ENCODE peak calls at places on chromosomes 16 and 17, in seven cellular contexts. E is astrocyte, P is gastrocnemius medialis, W is ovary, L is endodermal cell, K is iPS DF 6.9, Y is psoas muscle. Z is an unnamed sample.

GRCh38 chr17:17439971-17440843 is 36.6 kb upstream of the MED9 start:
- DNase-seq in W (no peak), P (no peak), E (no peak), Y (peak; percentile 51), K (peak; percentile 61), L (peak; percentile 97), Z (no peak)

GRCh38 chr17:19359856-19360255 is 2.7 kb downstream of the B9D1 start:
- DNase-seq in L (peak; percentile 38), K (no peak), W (no peak), Y (no peak), E (no peak), P (no peak), Z (no peak)

GRCh38 chr17:9239821-9240658 is 218.7 kb downstream of the NTN1 start:
- DNase-seq in W (peak; percentile 86), Y (peak; percentile 82), P (peak; percentile 81), E (peak; percentile 47), K (no peak), L (peak; percentile 93), Z (peak; percentile 55)

GRCh38 chr17:31095239-31096105 is 695 bp downstream of the NF1 start:
- DNase-seq in K (peak; percentile 70), L (peak; percentile 95), W (peak; percentile 77), P (peak; percentile 28), Y (peak; percentile 46), E (peak; percentile 48), Z (peak; percentile 58)

GRCh38 chr17:10197721-10198508 is 491 bp downstream of the GAS7 start:
- DNase-seq in K (no peak), W (peak; percentile 33), P (no peak), Y (peak; percentile 19), E (no peak), L (peak; percentile 80), Z (no peak)

GRCh38 chr16:59296002-59296401 is 561.9 kb upstream of the GOT2 start:
- DNase-seq in E (no peak), Y (no peak), W (no peak), L (peak; percentile 54), K (no peak), P (no peak), Z (peak; percentile 54)

GRCh38 chr16:66344533-66345145 is 21.9 kb upstream of the CDH5 start:
- DNase-seq in W (no peak), K (no peak), P (no peak), L (peak; percentile 71), E (no peak), Y (no peak), Z (no peak)

GRCh38 chr17:21146362-21147021 is 19.7 kb downstream of the DHRS7B start:
- DNase-seq in E (no peak), W (no peak), P (no peak), K (no peak), Y (no peak), L (no peak), Z (no peak)

GRCh38 chr16:89281189-89281577 is 63.7 kb downstream of the ZNF778 start:
- DNase-seq in Y (no peak), L (no peak), P (no peak), K (no peak), E (no peak), W (no peak), Z (no peak)

GRCh38 chr17:41976142-41976768 is 9.7 kb downstream of the CNP start:
- DNase-seq in P (no peak), Y (no peak), W (peak; percentile 57), L (no peak), E (no peak), K (no peak), Z (no peak)

GRCh38 chr16:67864594-67864993 is 8.3 kb upstream of the EDC4 start:
- DNase-seq in Y (no peak), P (no peak), K (no peak), E (no peak), W (no peak), L (peak; percentile 63), Z (no peak)

GRCh38 chr16:67858448-67858993 is 11.0 kb upstream of the CENPT start:
- DNase-seq in L (no peak), E (no peak), Y (no peak), K (no peak), P (peak; percentile 50), W (no peak), Z (no peak)

GRCh38 chr16:67860589-67861398 is 12.1 kb upstream of the EDC4 start:
- DNase-seq in Y (no peak), L (no peak), P (peak; percentile 70), W (no peak), E (peak; percentile 44), K (no peak), Z (peak; percentile 34)

GRCh38 chr16:67862623-67863583 is 9.9 kb upstream of the EDC4 start:
- DNase-seq in W (no peak), Y (peak; percentile 83), P (peak; percentile 95), K (no peak), E (peak; percentile 50), L (no peak), Z (no peak)

DNA sequence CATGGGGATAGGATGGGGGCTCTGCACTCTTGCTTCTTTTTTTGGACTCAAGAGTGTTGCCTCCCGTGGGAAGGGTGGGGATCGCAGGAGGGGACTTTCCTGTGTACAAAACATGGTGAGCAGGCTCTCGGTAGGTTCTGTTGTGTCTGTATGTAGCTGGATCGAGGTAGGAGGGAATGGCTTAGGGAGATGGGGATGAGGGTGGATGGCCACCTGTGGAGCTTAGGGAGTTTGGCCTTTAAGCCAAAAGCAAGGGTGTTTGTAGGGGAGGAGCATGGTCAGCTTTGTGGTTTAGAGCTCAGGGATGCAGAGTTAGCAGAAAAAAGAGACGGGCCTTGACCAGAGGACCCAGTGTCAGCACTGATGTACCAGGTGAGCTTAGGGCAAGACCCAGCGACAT is 11.0 kb upstream of the EDC4 start:
- DNase-seq in W (no peak), Y (no peak), K (no peak), L (no peak), E (no peak), P (no peak), Z (no peak)
- H3K4me3 ChIP-seq in W (no peak overlapping the region), Y (no peak overlapping the region), K (no peak overlapping the region), L (no peak overlapping the region), E (no peak overlapping the region), P (no peak overlapping the region), Z (no peak overlapping the region)

DNA sequence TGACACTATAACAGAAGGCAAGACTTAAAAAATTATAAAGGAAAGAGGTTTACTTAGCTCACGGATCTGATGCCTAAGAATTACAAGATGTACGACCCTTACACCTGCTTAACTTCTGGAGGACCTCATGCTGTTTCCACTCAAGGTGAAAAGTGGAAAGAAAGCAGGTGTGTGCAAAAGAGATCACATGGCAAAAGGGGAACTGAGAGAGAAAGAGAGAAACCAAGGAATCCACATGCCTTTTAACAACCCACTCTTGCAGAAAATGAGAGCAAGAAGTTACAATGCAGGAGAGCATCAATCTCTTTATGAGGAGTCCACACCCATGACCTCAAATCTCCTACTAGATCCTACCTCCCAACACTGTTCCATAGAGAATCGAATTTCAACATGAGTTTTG is 2382.2 kb downstream of the TP53TG3F start:
- DNase-seq in L (no peak), K (no peak), E (no peak), P (no peak), W (no peak), Y (no peak), Z (no peak)
- H3K9me3 ChIP-seq in L (peaks cover 84% of the 10 kb centered on the region), K (peaks cover 4% of the 10 kb centered on the region), E (peaks cover 2% of the 10 kb centered on the region), P (no peaks in the 10 kb centered on the region), W (no peaks in the 10 kb centered on the region), Y (no peaks in the 10 kb centered on the region), Z (no peaks in the 10 kb centered on the region)

GRCh38 chr17:64494121-64494520 is 2.7 kb downstream of the POLG2 start:
- DNase-seq in Y (no peak), W (no peak), P (no peak), L (no peak), E (no peak), K (no peak), Z (no peak)

GRCh38 chr17:64491995-64492394 is 4.9 kb downstream of the POLG2 start:
- DNase-seq in L (no peak), K (no peak), W (no peak), E (no peak), P (no peak), Y (no peak), Z (no peak)

GRCh38 chr17:64488301-64488700 is 8.6 kb downstream of the POLG2 start:
- DNase-seq in P (no peak), K (no peak), E (no peak), Y (no peak), W (no peak), L (no peak), Z (no peak)

GRCh38 chr17:64492481-64493109 is 4.3 kb downstream of the POLG2 start:
- DNase-seq in P (no peak), K (no peak), E (no peak), W (no peak), Y (no peak), L (no peak), Z (no peak)

DNA sequence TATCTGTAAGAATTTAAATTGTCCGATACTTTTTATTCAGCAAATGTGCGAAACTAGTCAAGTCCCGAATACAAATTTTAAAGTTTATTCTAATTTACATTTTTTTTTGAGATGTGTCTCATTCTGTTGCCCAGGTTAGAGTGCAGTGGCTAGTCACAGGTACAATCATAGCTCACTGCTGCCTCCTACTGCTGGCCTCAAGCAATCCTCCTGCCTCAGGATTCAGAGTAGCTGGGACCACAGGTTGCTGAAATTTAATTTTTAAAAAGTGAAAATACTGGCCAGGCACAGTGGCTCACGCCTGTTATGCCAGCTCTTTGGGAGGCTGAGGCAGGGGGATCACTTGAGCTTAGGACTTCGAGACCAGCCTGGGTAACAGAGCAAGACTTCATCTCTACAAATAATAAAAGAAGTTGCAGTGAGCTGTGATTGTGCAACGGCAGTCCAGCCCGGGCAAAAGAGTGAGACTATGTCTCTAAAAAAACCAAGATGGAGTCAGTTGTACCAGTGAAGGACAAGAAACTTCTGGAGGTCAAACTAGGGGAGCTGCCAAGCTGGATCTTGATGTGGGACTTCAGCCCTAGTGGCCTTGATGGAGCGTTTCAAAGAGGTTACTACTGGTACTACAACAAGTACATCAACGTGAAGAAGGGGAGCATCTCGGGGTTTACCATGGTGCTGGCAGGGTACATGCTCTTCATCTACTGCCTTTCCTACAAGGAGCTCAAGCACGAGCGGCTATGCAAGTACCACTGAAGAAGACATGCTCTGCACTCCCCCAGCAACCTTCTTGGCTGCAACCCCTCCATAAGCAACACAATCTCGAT is 5.6 kb downstream of the POLG2 start:
- DNase-seq in E (no peak), L (peak; percentile 80), W (no peak), P (no peak), Y (no peak), K (no peak), Z (peak; percentile 17)
- H3K36me3 ChIP-seq in E (peaks cover 13% of the 10 kb centered on the region), L (peaks cover 64% of the 10 kb centered on the region), W (no peaks in the 10 kb centered on the region), P (peaks cover 29% of the 10 kb centered on the region), Y (peaks cover 72% of the 10 kb centered on the region), K (peaks cover 14% of the 10 kb centered on the region), Z (peaks cover 49% of the 10 kb centered on the region)

DNA sequence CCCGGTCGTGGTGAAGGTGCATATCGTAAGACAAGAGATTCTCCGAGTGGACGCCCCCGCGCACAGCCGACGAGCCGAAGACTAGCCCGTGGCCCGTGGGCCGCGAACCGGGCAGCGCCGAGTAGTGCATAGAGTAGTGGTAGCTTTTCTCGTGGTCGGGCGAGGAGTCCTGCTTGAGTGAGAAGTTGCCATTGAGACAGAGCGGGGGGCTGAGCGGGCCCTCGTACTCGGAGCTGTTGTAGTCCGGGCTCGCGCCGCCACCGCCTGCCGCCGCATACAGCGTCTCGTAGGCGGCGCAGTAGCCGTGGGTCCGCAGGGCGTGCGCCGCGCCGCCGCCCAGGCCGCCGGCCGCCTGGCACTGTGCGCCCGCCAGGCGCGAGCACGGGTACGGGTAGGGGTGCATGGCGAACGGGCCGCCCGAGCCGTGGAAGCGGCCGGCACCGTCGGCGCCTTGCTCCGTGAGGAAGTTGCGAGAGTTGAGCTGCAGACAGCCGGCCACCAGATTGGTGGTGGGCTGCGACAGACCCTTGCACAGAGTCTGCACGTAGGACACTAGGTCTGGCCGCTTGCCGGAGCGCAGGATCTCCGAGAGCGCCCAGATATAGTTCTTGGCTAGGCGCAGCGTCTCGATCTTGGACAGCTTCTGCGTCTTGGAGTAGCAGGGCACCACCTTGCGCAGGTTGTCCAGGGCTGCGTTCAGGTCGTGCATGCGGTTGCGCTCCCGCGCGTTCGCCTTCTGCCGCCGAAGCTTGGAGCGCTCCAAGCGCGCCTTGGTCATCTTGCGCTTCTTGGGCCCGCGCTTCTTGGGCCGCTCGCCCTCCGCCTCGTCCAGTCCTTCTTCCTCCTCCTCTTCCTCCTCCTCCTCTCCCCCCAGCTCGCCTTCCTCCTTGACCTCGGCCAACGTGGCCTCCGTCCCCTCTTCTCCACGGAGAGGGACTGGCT is 2.0 kb downstream of the NEUROD2 start:
- DNase-seq in Y (no peak), L (peak; percentile 88), E (no peak), W (no peak), P (no peak), K (no peak), Z (no peak)
- H3K4me3 ChIP-seq in Y (peak overlapping the region; percentile 43), L (no peak overlapping the region), E (no peak overlapping the region), W (no peak overlapping the region), P (peak overlapping the region; percentile 37), K (no peak overlapping the region), Z (no peak overlapping the region)